ENCODE peak calls at places on chromosomes 12 and 14, in six cellular contexts. One of them, this sample, is unnamed.

GRCh38 chr14:60655114-60655897 is 6.0 kb upstream of the SIX1 start:
- DNase-seq in cardiac muscle cell: no peak
- DNase-seq in ovary: no peak
- DNase-seq in HL-60: no peak
- DNase-seq in HCT116: no peak
- DNase-seq in A549: no peak
- DNase-seq in this sample: no peak

GRCh38 chr14:92449404-92449975 is 64.1 kb upstream of the RIN3 start:
- DNase-seq in cardiac muscle cell: no peak
- DNase-seq in ovary: no peak
- DNase-seq in HL-60: no peak
- DNase-seq in HCT116: no peak
- DNase-seq in A549: no peak
- DNase-seq in this sample: no peak

GRCh38 chr14:28412076-28412475 is 354.5 kb upstream of the FOXG1 start:
- DNase-seq in cardiac muscle cell: no peak
- DNase-seq in ovary: no peak
- DNase-seq in HL-60: no peak
- DNase-seq in HCT116: no peak
- DNase-seq in A549: no peak
- DNase-seq in this sample: peak

GRCh38 chr12:57135487-57135886 is 7.2 kb downstream of the LRP1 start:
- DNase-seq in cardiac muscle cell: no peak
- DNase-seq in ovary: no peak
- DNase-seq in HL-60: no peak
- DNase-seq in HCT116: no peak
- DNase-seq in A549: no peak
- DNase-seq in this sample: no peak

GRCh38 chr14:47539065-47539464 is 136.3 kb downstream of the MDGA2 start:
- DNase-seq in cardiac muscle cell: peak
- DNase-seq in ovary: no peak
- DNase-seq in HL-60: no peak
- DNase-seq in HCT116: no peak
- DNase-seq in A549: peak
- DNase-seq in this sample: no peak

GRCh38 chr14:64478634-64479250 is 13.4 kb downstream of the AKAP5 start:
- DNase-seq in cardiac muscle cell: no peak
- DNase-seq in ovary: no peak
- DNase-seq in HL-60: no peak
- DNase-seq in HCT116: no peak
- DNase-seq in A549: no peak
- DNase-seq in this sample: peak

GRCh38 chr12:132579747-132580146 is 30.6 kb downstream of the LRCOL1 start:
- DNase-seq in cardiac muscle cell: no peak
- DNase-seq in ovary: no peak
- DNase-seq in HL-60: no peak
- DNase-seq in HCT116: no peak
- DNase-seq in A549: no peak
- DNase-seq in this sample: no peak

GRCh38 chr12:3920378-3921141 is 47.4 kb upstream of the PARP11 start:
- DNase-seq in cardiac muscle cell: no peak
- DNase-seq in ovary: no peak
- DNase-seq in HL-60: no peak
- DNase-seq in HCT116: no peak
- DNase-seq in A549: no peak
- DNase-seq in this sample: no peak

GRCh38 chr14:103548463-103549351 is 13.8 kb downstream of the BAG5 start:
- DNase-seq in cardiac muscle cell: no peak
- DNase-seq in ovary: no peak
- DNase-seq in HL-60: no peak
- DNase-seq in HCT116: no peak
- DNase-seq in A549: no peak
- DNase-seq in this sample: no peak

GRCh38 chr14:90045608-90046007 is 16.2 kb upstream of the KCNK13 start:
- DNase-seq in cardiac muscle cell: peak
- DNase-seq in ovary: no peak
- DNase-seq in HL-60: no peak
- DNase-seq in HCT116: no peak
- DNase-seq in A549: no peak
- DNase-seq in this sample: no peak

GRCh38 chr12:87779858-87780498 is 249.2 kb downstream of the C12orf50 start:
- DNase-seq in cardiac muscle cell: no peak
- DNase-seq in ovary: no peak
- DNase-seq in HL-60: no peak
- DNase-seq in HCT116: no peak
- DNase-seq in A549: peak
- DNase-seq in this sample: no peak

GRCh38 chr12:96155781-96156180 is 38.4 kb upstream of the ELK3 start:
- DNase-seq in cardiac muscle cell: no peak
- DNase-seq in ovary: no peak
- DNase-seq in HL-60: no peak
- DNase-seq in HCT116: no peak
- DNase-seq in A549: no peak
- DNase-seq in this sample: no peak

GRCh38 chr12:7131502-7131866 is 1.3 kb downstream of the CLSTN3 start:
- DNase-seq in cardiac muscle cell: no peak
- DNase-seq in ovary: no peak
- DNase-seq in HL-60: no peak
- DNase-seq in HCT116: no peak
- DNase-seq in A549: no peak
- DNase-seq in this sample: no peak

GRCh38 chr14:75725481-75725880 is 64.4 kb downstream of the TTLL5 start:
- DNase-seq in cardiac muscle cell: no peak
- DNase-seq in ovary: no peak
- DNase-seq in HL-60: no peak
- DNase-seq in HCT116: no peak
- DNase-seq in A549: no peak
- DNase-seq in this sample: no peak

GRCh38 chr14:55201219-55202096 is 10.1 kb upstream of the DLGAP5 start:
- DNase-seq in cardiac muscle cell: no peak
- DNase-seq in ovary: no peak
- DNase-seq in HL-60: no peak
- DNase-seq in HCT116: no peak
- DNase-seq in A549: no peak
- DNase-seq in this sample: no peak
- H3K27ac ChIP-seq in cardiac muscle cell: no peak
- H3K27ac ChIP-seq in ovary: no peak
- H3K27ac ChIP-seq in HL-60: no peak
- H3K27ac ChIP-seq in HCT116: no peak
- H3K27ac ChIP-seq in A549: no peak
- H3K27ac ChIP-seq in this sample: no peak

DNA sequence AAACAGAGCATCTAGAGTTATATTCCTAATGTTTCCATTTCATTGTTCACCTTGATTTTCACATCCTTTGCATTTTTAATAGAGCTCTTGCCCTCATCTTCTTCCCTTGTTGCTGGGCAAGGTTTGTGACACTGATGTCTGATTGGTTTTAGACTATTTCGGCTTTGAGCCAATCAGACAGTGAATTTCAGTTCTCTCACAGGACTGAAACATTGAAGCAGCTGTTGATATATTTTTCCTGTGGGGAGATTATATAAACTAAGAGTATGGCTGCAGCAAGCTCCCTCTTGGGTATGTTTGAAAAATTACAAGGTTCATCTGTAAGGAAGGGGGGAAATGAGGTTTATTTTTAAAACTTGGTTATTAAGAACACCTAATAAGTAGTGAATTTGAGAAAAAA is 51.2 kb downstream of the ATF7IP start:
- DNase-seq in cardiac muscle cell: peak
- DNase-seq in ovary: no peak
- DNase-seq in HL-60: no peak
- DNase-seq in HCT116: no peak
- DNase-seq in A549: peak
- DNase-seq in this sample: peak
- TF ChIP-seq CTCF in cardiac muscle cell: peak
- TF ChIP-seq CTCF in ovary: no peak
- TF ChIP-seq CTCF in HL-60: no peak
- TF ChIP-seq CTCF in HCT116: no peak
- TF ChIP-seq CTCF in A549: no peak
- TF ChIP-seq CTCF in this sample: no peak

DNA sequence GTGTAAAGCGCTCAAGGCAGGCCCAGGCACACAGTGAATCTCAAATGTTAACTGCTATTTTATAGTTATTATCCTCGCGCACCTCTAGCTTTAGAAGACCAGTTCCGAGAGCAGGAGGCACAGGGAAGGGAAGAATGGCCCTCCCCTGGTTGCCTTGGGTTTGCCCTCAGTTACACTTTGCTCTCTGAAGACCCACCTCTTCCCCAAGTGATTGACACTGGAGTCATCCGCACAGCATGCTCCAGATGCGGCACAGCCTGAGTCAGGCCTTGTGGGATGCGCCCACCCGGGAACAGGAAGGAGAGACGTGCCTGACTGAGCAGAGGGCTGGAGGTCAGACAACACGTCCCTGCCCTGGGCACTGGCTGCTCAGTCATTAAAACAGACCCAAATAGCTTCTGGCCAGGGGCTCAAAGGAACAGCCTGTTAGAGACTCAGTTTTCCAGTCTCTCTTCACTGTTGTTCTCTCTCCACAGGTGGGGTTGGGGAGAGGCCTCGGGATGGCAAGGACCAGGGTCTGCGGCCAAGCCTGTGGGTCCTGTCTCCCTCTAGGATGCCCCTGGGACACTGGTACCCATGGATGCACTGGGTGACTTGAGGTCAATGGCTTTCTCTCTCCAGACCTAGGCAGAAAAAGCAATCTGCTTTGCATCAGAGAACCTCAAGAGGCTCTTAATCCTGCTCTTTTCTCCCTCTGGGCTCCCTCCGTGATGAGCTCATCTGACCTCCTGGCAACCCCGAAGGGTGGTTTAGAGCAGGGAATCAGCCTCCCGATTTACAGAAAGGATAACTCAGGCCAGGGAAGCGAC is 13.6 kb upstream of the MLXIP start:
- DNase-seq in cardiac muscle cell: peak
- DNase-seq in ovary: peak
- DNase-seq in HL-60: no peak
- DNase-seq in HCT116: peak
- DNase-seq in A549: peak
- DNase-seq in this sample: peak
- H3K27ac ChIP-seq in cardiac muscle cell: peak
- H3K27ac ChIP-seq in ovary: peak
- H3K27ac ChIP-seq in HL-60: no peak
- H3K27ac ChIP-seq in HCT116: peak
- H3K27ac ChIP-seq in A549: peak
- H3K27ac ChIP-seq in this sample: peak

GRCh38 chr14:97350415-97350814 is 553.2 kb downstream of the VRK1 start:
- DNase-seq in cardiac muscle cell: no peak
- DNase-seq in ovary: no peak
- DNase-seq in HL-60: no peak
- DNase-seq in HCT116: no peak
- DNase-seq in A549: no peak
- DNase-seq in this sample: no peak

GRCh38 chr14:97349946-97350345 is 552.8 kb downstream of the VRK1 start:
- DNase-seq in cardiac muscle cell: no peak
- DNase-seq in ovary: no peak
- DNase-seq in HL-60: no peak
- DNase-seq in HCT116: no peak
- DNase-seq in A549: no peak
- DNase-seq in this sample: no peak

GRCh38 chr14:97350894-97351713 is 553.9 kb downstream of the VRK1 start:
- DNase-seq in cardiac muscle cell: peak
- DNase-seq in ovary: no peak
- DNase-seq in HL-60: no peak
- DNase-seq in HCT116: no peak
- DNase-seq in A549: no peak
- DNase-seq in this sample: no peak

DNA sequence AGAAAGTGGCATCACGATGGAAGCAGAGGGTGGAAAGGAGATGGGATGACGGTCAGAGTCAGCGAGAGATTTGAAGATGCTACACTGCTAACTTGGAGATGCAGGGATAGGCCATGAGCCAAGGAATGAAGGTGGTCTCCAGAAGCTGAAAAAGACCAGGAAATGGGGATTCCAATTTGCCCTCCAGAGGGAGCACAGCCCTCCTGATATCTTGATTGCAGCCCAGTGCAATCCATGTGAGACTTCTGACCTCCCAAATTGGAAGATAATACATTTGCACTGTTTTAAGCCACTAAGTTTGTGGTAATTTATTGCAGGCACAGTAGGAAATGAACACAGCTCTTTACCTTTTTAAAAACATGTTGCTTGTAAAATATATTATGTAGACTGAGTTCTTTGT is 549.5 kb downstream of the VRK1 start:
- DNase-seq in cardiac muscle cell: no peak
- DNase-seq in ovary: no peak
- DNase-seq in HL-60: no peak
- DNase-seq in HCT116: no peak
- DNase-seq in A549: no peak
- DNase-seq in this sample: no peak
- TF ChIP-seq CTCF in cardiac muscle cell: no peak
- TF ChIP-seq CTCF in ovary: no peak
- TF ChIP-seq CTCF in HL-60: no peak
- TF ChIP-seq CTCF in HCT116: no peak
- TF ChIP-seq CTCF in A549: no peak
- TF ChIP-seq CTCF in this sample: no peak

DNA sequence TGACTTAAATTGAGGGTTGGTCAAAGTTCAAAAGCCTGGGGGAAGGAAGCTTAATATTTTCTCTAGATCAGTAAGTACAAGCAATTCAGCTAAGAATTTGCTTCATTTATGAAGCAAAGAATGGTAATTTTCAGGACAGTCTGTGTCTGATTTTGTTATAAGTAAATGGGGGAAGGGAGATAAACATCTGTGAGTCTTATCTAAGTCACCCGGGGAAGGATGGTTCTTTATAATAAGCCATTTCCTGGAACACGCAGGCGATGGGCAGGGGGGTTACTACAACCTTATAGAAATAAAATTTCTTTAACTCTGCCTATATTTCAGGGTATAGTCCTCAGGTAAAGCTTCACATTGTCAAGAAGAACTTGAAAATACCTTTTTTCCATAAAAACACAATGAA is 42.9 kb downstream of the HELB start:
- DNase-seq in cardiac muscle cell: no peak
- DNase-seq in ovary: no peak
- DNase-seq in HL-60: no peak
- DNase-seq in HCT116: no peak
- DNase-seq in A549: no peak
- DNase-seq in this sample: no peak
- H3K27ac ChIP-seq in cardiac muscle cell: no peak
- H3K27ac ChIP-seq in ovary: no peak
- H3K27ac ChIP-seq in HL-60: no peak
- H3K27ac ChIP-seq in HCT116: no peak
- H3K27ac ChIP-seq in A549: no peak
- H3K27ac ChIP-seq in this sample: no peak

GRCh38 chr14:48693793-48694192 is 892.4 kb downstream of the RPS29 start:
- DNase-seq in cardiac muscle cell: no peak
- DNase-seq in ovary: no peak
- DNase-seq in HL-60: no peak
- DNase-seq in HCT116: no peak
- DNase-seq in A549: no peak
- DNase-seq in this sample: no peak
- TF ChIP-seq CTCF in cardiac muscle cell: no peak
- TF ChIP-seq CTCF in ovary: no peak
- TF ChIP-seq CTCF in HL-60: no peak
- TF ChIP-seq CTCF in HCT116: no peak
- TF ChIP-seq CTCF in A549: no peak
- TF ChIP-seq CTCF in this sample: no peak

DNA sequence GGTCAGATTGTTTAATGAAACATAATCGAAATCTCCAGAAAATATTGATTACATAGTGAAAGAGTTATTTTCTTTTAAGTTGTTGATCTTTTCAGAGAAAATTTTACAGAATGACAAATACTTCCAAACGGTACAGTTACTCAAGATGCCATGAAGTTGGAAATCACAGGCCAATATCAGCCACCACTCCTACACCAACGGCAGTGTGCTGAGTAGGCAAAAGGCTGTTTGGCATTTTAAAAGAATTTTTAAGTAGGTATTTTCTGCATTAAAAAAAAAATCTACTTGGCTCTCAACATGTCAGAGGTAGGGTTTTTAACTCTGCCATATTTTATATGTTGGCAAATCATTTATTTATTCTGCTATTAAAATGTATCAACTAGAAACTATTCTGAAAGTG is 21.7 kb downstream of the SLC38A4 start:
- DNase-seq in cardiac muscle cell: no peak
- DNase-seq in ovary: no peak
- DNase-seq in HL-60: no peak
- DNase-seq in HCT116: no peak
- DNase-seq in A549: no peak
- DNase-seq in this sample: no peak
- H3K27ac ChIP-seq in cardiac muscle cell: no peak
- H3K27ac ChIP-seq in ovary: no peak
- H3K27ac ChIP-seq in HL-60: no peak
- H3K27ac ChIP-seq in HCT116: no peak
- H3K27ac ChIP-seq in A549: no peak
- H3K27ac ChIP-seq in this sample: no peak